ENCODE peak calls at places on chromosomes 1 and 21, in four cellular contexts. K, E, B and G are unnamed samples.

GRCh38 chr21:34215911-34216310 is 142.5 kb downstream of the MRPS6 start:
- DNase-seq in B (peak; percentile 22), K (no peak), E (no peak), G (no peak)

GRCh38 chr1:43147625-43148319 is 24.3 kb downstream of the EBNA1BP2 start:
- DNase-seq in B (peak; percentile 35), K (no peak), E (peak; percentile 100), G (peak; percentile 42)

GRCh38 chr1:3350441-3351261 is 103.8 kb upstream of the ARHGEF16 start:
- DNase-seq in K (no peak), B (no peak), E (no peak), G (no peak)

GRCh38 chr1:110003747-110004428 is 19.3 kb downstream of the AHCYL1 start:
- DNase-seq in K (peak; percentile 45), E (peak; percentile 87), B (peak; percentile 97), G (peak; percentile 95)

GRCh38 chr1:202172015-202172355 is 11.6 kb upstream of the PTPN7 start:
- DNase-seq in K (no peak), E (no peak), B (no peak), G (no peak)

GRCh38 chr21:26032263-26032662 is 138.3 kb downstream of the APP start:
- DNase-seq in E (no peak), K (no peak), B (no peak), G (no peak)

GRCh38 chr21:37006243-37006520 is 320 bp upstream of the RIPPLY3 start:
- DNase-seq in K (no peak), E (peak; percentile 82), B (no peak), G (no peak)

GRCh38 chr1:111735858-111736544 is 3.2 kb downstream of the INKA2 start:
- DNase-seq in B (no peak), E (no peak), K (no peak), G (no peak)

GRCh38 chr1:167708940-167709389 is 12.8 kb upstream of the MPZL1 start:
- DNase-seq in K (peak; percentile 63), E (peak; percentile 58), B (peak; percentile 32), G (no peak)

GRCh38 chr1:32372149-32372756 is 9.9 kb downstream of the TSSK3 start:
- DNase-seq in B (no peak), E (peak; percentile 35), K (peak; percentile 61), G (no peak)

GRCh38 chr1:224732367-224733006 is 116.4 kb downstream of the CNIH3 start:
- DNase-seq in K (no peak), B (no peak), E (no peak), G (no peak)

GRCh38 chr1:214568328-214568727 is 16.9 kb upstream of the PTPN14 start:
- DNase-seq in E (no peak), K (no peak), B (no peak), G (peak; percentile 33)

GRCh38 chr1:248811514-248812490 is 13.9 kb downstream of the SH3BP5L start:
- DNase-seq in B (no peak), E (peak; percentile 75), K (no peak), G (no peak)

GRCh38 chr1:194503209-194503608 is 1316.8 kb upstream of the B3GALT2 start:
- DNase-seq in B (no peak), K (no peak), E (no peak), G (no peak)

GRCh38 chr21:15483138-15483780 is 246.5 kb upstream of the USP25 start:
- DNase-seq in B (peak; percentile 82), E (peak; percentile 95), K (peak; percentile 45), G (peak; percentile 74)

GRCh38 chr1:153957744-153958110 is 685 bp downstream of the CRTC2 start:
- DNase-seq in E (no peak), B (no peak), K (no peak), G (no peak)

GRCh38 chr1:201711811-201712210 is 117.1 kb upstream of the IPO9 start:
- DNase-seq in B (peak; percentile 58), E (no peak), K (no peak), G (no peak)

GRCh38 chr1:155173478-155174333 is at the start of gene TRIM46:
- DNase-seq in B (peak; percentile 47), E (peak; percentile 86), K (no peak), G (peak; percentile 40)

GRCh38 chr1:42117214-42117613 is 36.0 kb upstream of the GUCA2B start:
- DNase-seq in E (no peak), K (no peak), B (no peak), G (no peak)

GRCh38 chr1:154856544-154856943 is 13.5 kb downstream of the KCNN3 start:
- DNase-seq in E (no peak), B (no peak), K (no peak), G (no peak)

GRCh38 chr1:46529031-46529630 is 22.3 kb downstream of the KNCN start:
- DNase-seq in K (no peak), B (no peak), E (no peak), G (no peak)

GRCh38 chr1:200896571-200897187 is 2.0 kb downstream of the INAVA start:
- DNase-seq in K (no peak), B (no peak), E (peak; percentile 56), G (no peak)

GRCh38 chr1:192522673-192523072 is 52.9 kb upstream of the RGS1 start:
- DNase-seq in E (no peak), K (no peak), B (no peak), G (peak; percentile 3)

GRCh38 chr1:8359617-8360481 is 41.9 kb downstream of the SLC45A1 start:
- DNase-seq in B (no peak), E (no peak), K (no peak), G (no peak)

GRCh38 chr1:198117267-198117666 is 39.5 kb upstream of the NEK7 start:
- DNase-seq in E (no peak), K (no peak), B (peak; percentile 53), G (no peak)

GRCh38 chr1:223543559-223543958 is 121.9 kb downstream of the CAPN8 start:
- DNase-seq in B (no peak), K (no peak), E (no peak), G (no peak)

DNA sequence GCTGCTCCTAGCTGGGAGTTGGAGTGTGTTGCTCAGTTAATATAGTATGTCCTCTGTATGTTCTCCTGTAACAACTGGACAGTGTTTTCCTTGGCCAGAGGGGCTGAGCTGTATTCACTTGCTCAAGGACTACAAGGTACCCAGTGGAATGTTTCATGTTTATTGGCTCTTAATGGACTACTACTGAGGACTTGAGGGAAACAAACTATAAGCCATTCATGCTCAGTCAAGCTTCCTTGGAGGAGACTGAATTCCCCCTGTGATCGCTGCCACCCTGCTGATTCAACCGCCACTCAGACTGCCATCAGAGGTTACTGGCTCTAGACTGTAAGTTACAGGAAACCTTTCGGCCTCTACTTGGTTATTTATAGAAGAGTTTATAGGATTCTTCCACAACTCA is 166.6 kb downstream of the ZC3H11B start:
- DNase-seq in E (peak; percentile 71), B (no peak), K (no peak), G (no peak)
- TF ChIP-seq CTCF in E (no peak), B (no peak), K (no peak), G (no peak)

GRCh38 chr1:150268342-150268705 is 492 bp downstream of the APH1A start:
- DNase-seq in K (no peak), E (no peak), B (peak; percentile 28), G (no peak)

GRCh38 chr1:150273310-150273709 is 720 bp downstream of the C1orf54 start:
- DNase-seq in B (no peak), E (no peak), K (no peak), G (no peak)

GRCh38 chr1:150267896-150268295 is 920 bp downstream of the APH1A start:
- DNase-seq in E (no peak), B (no peak), K (no peak), G (peak; percentile 0)

GRCh38 chr1:150268706-150269403 is at the start of gene APH1A:
- DNase-seq in B (peak; percentile 96), K (peak; percentile 78), E (peak; percentile 99), G (peak; percentile 98)

DNA sequence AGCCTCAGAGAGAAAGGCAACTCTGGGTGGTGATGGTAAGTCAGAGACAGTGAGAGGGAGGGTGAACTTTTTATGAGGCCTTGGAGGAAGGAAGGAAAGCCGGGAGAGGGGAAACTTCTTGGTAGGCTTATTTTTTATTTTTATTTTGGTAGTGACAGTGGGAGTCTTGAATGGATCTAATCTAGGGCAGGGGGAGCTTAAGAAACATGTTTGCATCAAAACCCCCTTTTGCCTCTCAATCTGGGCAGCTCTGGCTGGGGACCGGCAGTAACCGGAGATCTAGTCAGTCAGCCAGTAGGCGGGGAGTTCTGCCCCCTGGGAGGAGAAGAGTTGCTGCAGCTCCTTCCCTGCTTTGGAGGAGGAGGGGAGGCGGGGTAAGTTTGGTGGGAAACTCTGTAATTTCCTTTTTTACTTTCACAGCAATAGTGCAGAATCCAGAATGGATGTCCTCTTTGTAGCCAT is at the start of gene C1orf54:
- DNase-seq in B (peak; percentile 45), K (no peak), E (peak; percentile 90), G (peak; percentile 27)
- TF ChIP-seq CTCF in B (peak; percentile 34), K (no peak), E (peak; percentile 51), G (peak; percentile 43)

DNA sequence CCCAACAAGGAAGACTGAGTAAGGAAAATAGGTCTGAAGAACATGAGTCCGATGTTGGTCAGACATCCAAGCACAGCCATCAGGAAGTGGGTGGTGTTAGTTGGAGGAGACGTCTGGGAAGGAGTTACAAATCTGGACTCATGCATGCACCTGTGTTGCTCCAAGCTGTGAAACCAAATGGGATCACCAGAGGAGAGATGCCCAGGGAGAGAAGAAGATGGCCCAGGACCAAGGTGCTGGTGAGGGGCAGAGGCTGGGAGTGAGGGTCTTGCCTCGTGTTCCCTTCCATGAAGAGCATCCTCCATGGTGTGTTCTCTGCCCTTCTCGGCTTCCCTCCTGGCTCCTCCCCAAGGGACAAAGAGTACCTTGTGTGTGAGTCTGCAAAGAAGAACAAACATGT is 405.6 kb downstream of the NPHP4 start:
- DNase-seq in K (no peak), B (no peak), E (no peak), G (no peak)
- TF ChIP-seq CTCF in K (no peak), B (no peak), E (no peak), G (no peak)

DNA sequence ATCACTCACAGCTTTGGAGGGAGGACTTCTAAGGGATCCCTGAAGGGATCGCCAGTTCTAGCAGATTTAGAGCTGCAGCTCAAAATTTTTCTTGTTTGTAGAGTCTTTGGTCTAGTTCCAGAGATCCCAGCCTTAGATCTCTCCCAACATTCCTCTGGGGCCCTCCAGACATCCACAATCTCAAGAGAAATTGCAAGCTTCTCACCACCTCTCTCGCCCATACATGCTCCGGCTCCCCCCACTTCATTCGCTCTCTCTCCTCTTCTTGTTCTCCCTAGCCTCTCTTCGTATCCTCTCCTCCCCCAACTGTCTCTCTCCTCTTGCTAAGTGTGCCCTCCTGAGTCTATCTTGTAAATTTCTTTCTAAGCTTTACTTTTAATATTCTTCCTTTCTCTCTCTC is 15.1 kb upstream of the TUT4 start:
- DNase-seq in B (no peak), K (no peak), E (no peak), G (no peak)
- TF ChIP-seq CTCF in B (no peak), K (no peak), E (no peak), G (no peak)

GRCh38 chr1:186682721-186683120 is 2.5 kb upstream of the PTGS2 start:
- DNase-seq in B (peak; percentile 57), E (no peak), K (no peak), G (peak; percentile 42)
- TF ChIP-seq CTCF in B (peak; percentile 64), E (peak; percentile 58), K (no peak), G (peak; percentile 78)